ENCODE peak calls at places on chromosome 4, in five cellular contexts. L, Z, C, D and Y are unnamed samples.

GRCh38 chr4:139734875-139735380 is 69.3 kb downstream of the MGST2 start:
- DNase-seq in L (peak; percentile 81), Z (peak; percentile 95), C (peak; percentile 62), D (no peak), Y (peak; percentile 35)

GRCh38 chr4:89712141-89712540 is 124.8 kb downstream of the SNCA start:
- DNase-seq in L (no peak), Z (no peak), C (no peak), D (no peak), Y (no peak)

GRCh38 chr4:6783111-6783981 is 819 bp downstream of the KIAA0232 start:
- DNase-seq in L (peak; percentile 93), Z (peak; percentile 95), C (peak; percentile 85), D (peak; percentile 52), Y (peak; percentile 91)

GRCh38 chr4:139154538-139154937 is 22.5 kb downstream of the ELF2 start:
- DNase-seq in L (no peak), Z (no peak), C (no peak), D (no peak), Y (no peak)

GRCh38 chr4:3388461-3389185 is 53.1 kb upstream of the HGFAC start:
- DNase-seq in L (no peak), Z (peak; percentile 71), C (no peak), D (no peak), Y (no peak)

GRCh38 chr4:82748781-82749504 is 49.7 kb downstream of the SCD5 start:
- DNase-seq in L (no peak), Z (no peak), C (no peak), D (no peak), Y (no peak)

GRCh38 chr4:145183023-145183422 is 2.6 kb upstream of the OTUD4 start:
- DNase-seq in L (no peak), Z (no peak), C (peak; percentile 8), D (no peak), Y (no peak)

GRCh38 chr4:111537861-111538260 is 607.4 kb upstream of the FAM241A start:
- DNase-seq in L (no peak), Z (no peak), C (no peak), D (no peak), Y (no peak)

GRCh38 chr4:81684357-81684756 is 212.7 kb upstream of the RASGEF1B start:
- DNase-seq in L (no peak), Z (no peak), C (no peak), D (no peak), Y (no peak)

GRCh38 chr4:18314731-18315130 is 293.2 kb upstream of the LCORL start:
- DNase-seq in L (no peak), Z (no peak), C (no peak), D (no peak), Y (no peak)

GRCh38 chr4:24764305-24764704 is 31.1 kb upstream of the SOD3 start:
- DNase-seq in L (no peak), Z (no peak), C (no peak), D (no peak), Y (no peak)

GRCh38 chr4:125961626-125962025 is 646.9 kb downstream of the FAT4 start:
- DNase-seq in L (no peak), Z (no peak), C (no peak), D (no peak), Y (no peak)

GRCh38 chr4:112523764-112524505 is 8.0 kb upstream of the NEUROG2 start:
- DNase-seq in L (peak; percentile 60), Z (no peak), C (peak; percentile 94), D (peak; percentile 73), Y (peak; percentile 87)

GRCh38 chr4:28443786-28444412 is 1583.3 kb downstream of the STIM2 start:
- DNase-seq in L (no peak), Z (no peak), C (no peak), D (no peak), Y (no peak)

DNA sequence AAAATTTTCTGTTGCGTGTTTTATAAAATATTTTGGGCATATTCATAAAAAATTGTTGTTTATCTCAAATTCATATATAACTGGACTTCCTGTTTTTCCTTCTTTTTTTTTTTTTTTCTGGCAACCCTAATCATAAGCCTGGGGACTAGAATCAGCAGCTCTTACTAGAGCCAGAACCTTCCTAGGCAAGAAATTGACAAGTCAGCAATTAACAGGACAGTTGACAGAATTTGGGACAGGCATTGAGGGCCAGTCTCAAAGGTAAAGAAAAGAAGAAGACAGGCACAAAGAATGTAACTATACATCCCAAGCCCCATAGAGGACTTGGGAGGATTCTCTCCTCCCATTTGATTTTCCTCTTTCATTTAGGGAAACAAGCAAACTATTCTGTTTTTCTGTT is 35.0 kb upstream of the HS3ST1 start:
- DNase-seq in L (no peak), Z (no peak), C (no peak), D (no peak), Y (no peak)
- H3K9me3 ChIP-seq in L (peaks cover 4% of the 10 kb centered on the region), Z (peaks cover 6% of the 10 kb centered on the region), C (peaks cover 2% of the 10 kb centered on the region), D (no peaks in the 10 kb centered on the region), Y (peaks cover 2% of the 10 kb centered on the region)

GRCh38 chr4:140755811-140756291 is 334 bp downstream of the TBC1D9 start:
- DNase-seq in L (peak; percentile 63), Z (peak; percentile 74), C (peak; percentile 69), D (no peak), Y (no peak)
- H3K4me3 ChIP-seq in L (peak overlapping the region; percentile 87), Z (peak overlapping the region; percentile 78), C (peak overlapping the region; percentile 97), D (peak overlapping the region; percentile 66), Y (peak overlapping the region; percentile 78)

DNA sequence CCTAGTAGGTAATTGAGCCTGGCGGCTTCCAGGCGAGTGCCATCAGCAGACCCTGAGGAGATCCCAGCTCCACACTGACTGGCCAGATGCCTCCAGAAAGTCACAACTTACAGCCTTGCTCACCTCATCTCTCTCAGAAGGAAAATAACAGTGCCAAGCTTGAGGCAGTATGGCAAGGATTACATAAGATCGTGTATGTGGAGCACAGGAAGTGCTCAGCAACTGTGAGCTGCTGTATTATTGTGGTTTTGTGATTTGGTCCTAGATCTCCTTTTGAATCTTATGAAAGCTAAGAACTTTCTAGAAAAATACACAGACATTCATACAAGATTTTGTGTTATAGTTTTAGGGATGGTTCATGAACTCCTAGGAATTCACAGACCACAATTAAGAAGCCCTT is 13.9 kb downstream of the RASL11B start:
- DNase-seq in L (no peak), Z (no peak), C (no peak), D (no peak), Y (no peak)
- TF ChIP-seq CTCF in L (no peak), Z (no peak), C (no peak), D (no peak), Y (no peak)

GRCh38 chr4:149604827-149605226 is 210.8 kb downstream of the IQCM start:
- DNase-seq in L (no peak), Z (no peak), C (no peak), D (no peak), Y (no peak)

GRCh38 chr4:149605601-149606378 is 209.9 kb downstream of the IQCM start:
- DNase-seq in L (no peak), Z (no peak), C (no peak), D (no peak), Y (no peak)
- H3K9me3 ChIP-seq in L (no peaks in the 10 kb centered on the region), Z (no peaks in the 10 kb centered on the region), C (no peaks in the 10 kb centered on the region), D (no peaks in the 10 kb centered on the region), Y (no peaks in the 10 kb centered on the region)

DNA sequence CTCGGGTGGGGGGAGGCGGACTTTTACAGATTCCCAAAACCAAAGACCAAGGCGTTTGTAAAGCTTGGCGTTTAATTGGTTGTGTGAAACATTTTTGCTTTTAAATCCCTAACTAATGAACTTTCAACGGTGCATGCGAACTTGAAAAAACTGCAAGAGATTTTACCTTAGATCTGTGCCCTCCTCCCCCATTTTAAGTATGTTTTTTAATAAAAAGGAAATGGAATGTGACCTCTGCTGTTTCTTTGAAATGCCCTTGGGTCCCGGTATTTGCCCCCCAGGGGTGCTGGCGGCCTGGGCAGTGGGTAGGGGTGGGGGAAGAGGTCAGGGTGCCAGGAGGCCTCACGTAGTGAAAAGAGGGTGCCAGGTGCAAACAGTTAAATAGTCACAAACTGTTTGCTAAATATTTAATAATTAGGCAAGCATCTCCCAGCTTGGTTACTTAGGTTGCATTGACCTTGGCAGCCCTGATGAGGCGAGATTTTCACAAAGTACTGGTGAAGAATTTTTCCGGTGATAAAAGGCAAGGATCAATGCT is 209.8 kb downstream of the NWD2 start:
- DNase-seq in L (no peak), Z (no peak), C (no peak), D (no peak), Y (no peak)
- H3K4me3 ChIP-seq in L (peak overlapping the region; percentile 60), Z (peak overlapping the region; percentile 50), C (no peak overlapping the region), D (no peak overlapping the region), Y (peak overlapping the region; percentile 83)

GRCh38 chr4:128957459-128957858 is 135.9 kb downstream of the SCLT1 start:
- DNase-seq in L (no peak), Z (no peak), C (no peak), D (no peak), Y (no peak)
- TF ChIP-seq CTCF in L (no peak), Z (no peak), C (no peak), D (no peak), Y (no peak)

DNA sequence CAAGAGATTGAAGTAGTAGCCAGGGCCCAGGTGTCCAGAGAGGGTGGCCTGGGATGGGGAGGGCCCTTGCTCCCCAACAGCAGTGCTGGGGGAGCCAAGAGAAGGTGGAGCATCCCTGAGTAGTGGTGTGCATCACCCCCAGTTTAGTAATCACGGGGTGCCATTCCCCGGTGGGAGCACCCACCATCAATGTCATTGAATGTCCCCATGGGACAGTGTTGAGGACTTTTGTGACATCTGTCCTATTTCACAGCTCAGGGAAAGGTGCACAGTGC is 4.4 kb upstream of the CPZ start:
- DNase-seq in L (no peak), Z (peak; percentile 27), C (no peak), D (no peak), Y (no peak)
- H3K9me3 ChIP-seq in L (no peaks in the 10 kb centered on the region), Z (no peaks in the 10 kb centered on the region), C (no peaks in the 10 kb centered on the region), D (no peaks in the 10 kb centered on the region), Y (no peaks in the 10 kb centered on the region)

DNA sequence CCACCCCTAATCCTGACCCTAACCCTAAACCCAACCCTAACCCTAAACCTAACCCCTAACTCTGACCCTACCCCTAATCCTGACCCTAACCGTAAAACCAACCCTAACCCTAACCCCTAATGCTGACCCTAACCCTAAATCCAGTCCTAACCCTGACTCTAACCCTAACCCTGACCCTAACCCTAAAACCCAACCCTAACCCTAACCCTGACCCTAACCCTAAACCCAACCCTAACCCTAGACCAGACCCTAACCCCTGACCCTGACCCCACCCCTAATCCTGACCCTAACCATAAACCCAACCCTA is 708 bp upstream of the PCGF3 start:
- DNase-seq in L (no peak), Z (no peak), C (no peak), D (no peak), Y (no peak)
- H3K4me3 ChIP-seq in L (peak overlapping the region; percentile 100), Z (peak overlapping the region; percentile 98), C (no peak overlapping the region), D (peak overlapping the region; percentile 42), Y (peak overlapping the region; percentile 50)

GRCh38 chr4:80336582-80336981 is 1.1 kb downstream of the CFAP299 start:
- DNase-seq in L (no peak), Z (peak; percentile 57), C (peak; percentile 31), D (peak; percentile 18), Y (peak; percentile 28)
- TF ChIP-seq CTCF in L (no peak), Z (no peak), C (peak; percentile 46), D (peak; percentile 36), Y (peak; percentile 18)

DNA sequence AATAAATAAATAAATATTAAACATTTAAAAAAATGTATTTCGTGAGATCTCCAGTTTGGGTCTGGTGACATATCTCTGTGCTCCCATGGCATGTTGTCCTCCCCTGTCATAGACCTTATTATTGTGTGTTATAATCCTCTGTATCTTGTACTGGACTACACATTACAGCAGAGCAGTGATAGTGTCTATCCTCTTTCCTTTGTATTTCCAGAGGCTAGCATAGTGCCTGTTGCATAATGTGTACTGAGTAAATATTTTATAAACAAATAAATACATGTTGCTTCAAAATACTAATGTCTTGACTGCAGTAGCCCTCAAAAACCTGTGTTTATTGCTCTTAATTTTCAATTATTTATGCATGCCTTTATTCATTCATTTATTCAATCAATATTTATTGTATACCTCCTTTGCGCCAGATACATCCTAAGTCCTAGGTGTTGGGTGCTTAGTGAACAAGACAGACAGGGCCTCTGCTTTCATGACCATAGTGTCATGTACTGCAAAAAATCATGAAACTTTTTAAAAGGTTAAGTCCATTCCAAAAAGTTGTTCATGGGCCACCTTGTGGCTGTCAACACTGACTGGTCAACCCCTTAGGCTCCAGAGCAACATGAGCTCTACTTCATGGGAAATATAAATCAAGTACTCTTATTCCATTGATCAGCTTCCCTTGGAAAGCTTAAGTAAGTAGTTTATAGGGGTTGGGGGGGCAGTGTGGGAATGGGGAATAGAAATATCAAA is 303.9 kb downstream of the IQCM start:
- DNase-seq in L (no peak), Z (no peak), C (no peak), D (no peak), Y (no peak)
- H3K9me3 ChIP-seq in L (peaks cover 5% of the 10 kb centered on the region), Z (no peaks in the 10 kb centered on the region), C (no peaks in the 10 kb centered on the region), D (no peaks in the 10 kb centered on the region), Y (no peaks in the 10 kb centered on the region)